ENCODE peak calls at places on chromosomes 6 and 20, in four cellular contexts. S is testis, X is tibial nerve, O is H54. N is an unnamed sample.

GRCh38 chr20:32581839-32582658 is 3.1 kb downstream of the NOL4L start:
- DNase-seq in S (no peak), X (no peak), O (no peak), N (no peak)

GRCh38 chr6:166862287-166862977 is 93.9 kb downstream of the RNASET2 start:
- DNase-seq in S (peak), X (no peak), O (no peak), N (peak)

GRCh38 chr6:105991561-105992314 is 94.4 kb upstream of the PRDM1 start:
- DNase-seq in S (peak), X (no peak), O (peak), N (no peak)

GRCh38 chr20:11260611-11261010 is 586.8 kb upstream of the JAG1 start:
- DNase-seq in S (no peak), X (no peak), O (no peak), N (no peak)

GRCh38 chr6:87274660-87275273 is 47.6 kb upstream of the SMIM8 start:
- DNase-seq in S (no peak), X (no peak), O (no peak), N (peak)

GRCh38 chr6:93344436-93344835 is 74.9 kb downstream of the EPHA7 start:
- DNase-seq in S (no peak), X (no peak), O (no peak), N (no peak)

GRCh38 chr20:43416591-43417228 is 41.0 kb upstream of the SRSF6 start:
- DNase-seq in S (no peak), X (no peak), O (no peak), N (no peak)

GRCh38 chr6:170128811-170129681 is 161.8 kb downstream of the DLL1 start:
- DNase-seq in S (peak), X (no peak), O (no peak), N (peak)

GRCh38 chr6:33112148-33112547 is 36.4 kb downstream of the HLA-DPB1 start:
- DNase-seq in S (peak), X (no peak), O (peak), N (peak)

GRCh38 chr20:10367921-10368701 is 65.9 kb downstream of the MKKS start:
- DNase-seq in S (no peak), X (no peak), O (no peak), N (no peak)

GRCh38 chr20:49790077-49790798 is 22.4 kb upstream of the SLC9A8 start:
- DNase-seq in S (peak), X (no peak), O (no peak), N (peak)

GRCh38 chr20:51100617-51101016 is 77.7 kb upstream of the KCNG1 start:
- DNase-seq in S (no peak), X (no peak), O (no peak), N (no peak)

GRCh38 chr6:168880271-168880670 is 373.4 kb downstream of the THBS2 start:
- DNase-seq in S (no peak), X (no peak), O (no peak), N (no peak)

DNA sequence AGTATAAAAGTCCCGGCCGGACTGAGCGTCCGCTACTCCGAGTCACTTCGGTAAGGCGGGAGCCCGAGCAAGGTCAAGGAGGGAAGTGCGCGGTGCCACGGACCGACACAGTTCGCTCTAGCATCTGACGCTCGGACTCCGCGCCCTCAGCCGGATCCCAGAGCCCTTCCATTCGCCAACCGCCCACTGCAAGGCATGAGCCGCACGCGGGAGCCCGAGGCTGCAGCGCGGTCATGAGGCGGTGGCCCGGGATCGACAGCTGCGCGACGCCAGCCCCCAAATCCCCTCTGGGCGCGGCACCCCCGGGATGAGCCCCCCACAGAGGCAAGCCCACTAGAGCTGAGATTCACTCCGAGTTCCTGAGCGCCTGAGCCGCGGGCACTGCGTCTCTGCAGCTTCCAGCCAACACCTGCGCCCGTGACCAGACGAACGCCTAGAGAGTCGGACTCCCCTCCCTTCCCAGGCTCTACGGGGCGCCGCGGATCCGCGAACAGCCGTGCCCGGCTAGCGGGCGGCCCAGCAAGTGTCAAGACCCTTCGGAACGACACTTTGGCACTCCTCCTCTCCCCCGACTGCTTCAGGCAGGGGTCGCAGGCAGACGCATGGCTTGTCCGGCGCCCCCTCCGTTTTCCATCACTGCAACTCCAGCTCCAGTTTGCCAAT is 749 bp upstream of the ISM1 start:
- DNase-seq in S (peak), X (peak), O (no peak), N (peak)
- TF ChIP-seq POLR2A in S (no peak), X (no peak), O (no peak), N (no peak)

GRCh38 chr20:17965042-17965697 is 3.4 kb downstream of the SNX5 start:
- DNase-seq in S (no peak), X (no peak), O (no peak), N (no peak)

GRCh38 chr20:17964632-17965031 is 4.0 kb downstream of the SNX5 start:
- DNase-seq in S (no peak), X (no peak), O (no peak), N (no peak)

GRCh38 chr20:17968366-17969275 is at the start of the genes MGME1 and SNX5:
- DNase-seq in S (peak), X (peak), O (peak), N (peak)

GRCh38 chr20:17967595-17968365 is 814 bp downstream of the SNX5 start:
- DNase-seq in S (peak), X (no peak), O (no peak), N (no peak)

GRCh38 chr20:17966432-17967312 is 1.9 kb downstream of the SNX5 start:
- DNase-seq in S (no peak), X (no peak), O (no peak), N (no peak)
- TF ChIP-seq POLR2A in S (no peak), X (no peak), O (no peak), N (no peak)

GRCh38 chr20:61699184-61700066 is 366.3 kb downstream of the TAF4 start:
- DNase-seq in S (no peak), X (no peak), O (no peak), N (no peak)
- TF ChIP-seq POLR2A in S (no peak), X (no peak), O (no peak), N (no peak)

GRCh38 chr6:104954091-104954797 is 2.7 kb upstream of the LIN28B start:
- DNase-seq in S (no peak), X (no peak), O (no peak), N (no peak)
- TF ChIP-seq POLR2A in S (no peak), X (no peak), O (no peak), N (no peak)

DNA sequence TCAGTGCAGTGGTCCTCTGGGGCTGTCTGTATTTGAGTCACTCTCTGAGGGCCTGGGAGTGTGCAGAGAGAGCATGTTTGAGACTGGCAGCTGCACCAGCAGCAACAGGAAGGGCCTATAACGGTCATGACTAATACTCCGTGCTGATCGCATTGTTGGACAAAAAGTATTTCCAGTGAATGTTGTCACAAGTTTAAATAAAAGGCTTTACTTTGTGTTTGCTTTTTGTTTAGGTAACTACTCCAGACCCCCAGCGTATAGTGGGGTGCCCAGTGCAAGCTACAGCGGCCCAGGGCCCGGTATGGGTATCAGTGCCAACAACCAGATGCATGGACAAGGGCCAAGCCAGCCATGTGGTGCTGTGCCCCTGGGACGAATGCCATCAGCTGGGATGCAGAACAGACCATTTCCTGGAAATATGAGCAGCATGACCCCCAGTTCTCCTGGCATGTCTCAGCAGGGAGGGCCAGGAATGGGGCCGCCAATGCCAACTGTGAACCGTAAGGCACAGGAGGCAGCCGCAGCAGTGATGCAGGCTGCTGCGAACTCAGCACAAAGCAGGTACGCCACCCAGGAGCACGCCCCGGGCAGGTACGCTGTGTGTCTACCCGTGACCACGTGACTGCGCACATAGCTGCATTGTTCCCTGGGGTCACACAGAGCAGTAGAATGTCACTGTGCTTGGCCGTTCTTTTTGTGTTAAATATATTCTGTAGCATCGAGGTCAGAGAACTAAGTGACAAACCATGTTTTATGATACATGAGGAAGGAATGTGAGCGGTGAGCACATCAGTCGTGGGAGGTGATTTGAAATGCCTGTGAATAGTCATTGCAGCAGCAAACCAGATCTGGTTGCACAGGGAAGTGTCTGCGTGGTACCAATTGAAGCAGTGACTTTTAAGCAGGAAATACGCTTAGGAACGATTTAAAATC is 174.7 kb downstream of the TMEM242 start:
- DNase-seq in S (no peak), X (no peak), O (peak), N (peak)
- TF ChIP-seq POLR2A in S (no peak), X (no peak), O (no peak), N (peak)

DNA sequence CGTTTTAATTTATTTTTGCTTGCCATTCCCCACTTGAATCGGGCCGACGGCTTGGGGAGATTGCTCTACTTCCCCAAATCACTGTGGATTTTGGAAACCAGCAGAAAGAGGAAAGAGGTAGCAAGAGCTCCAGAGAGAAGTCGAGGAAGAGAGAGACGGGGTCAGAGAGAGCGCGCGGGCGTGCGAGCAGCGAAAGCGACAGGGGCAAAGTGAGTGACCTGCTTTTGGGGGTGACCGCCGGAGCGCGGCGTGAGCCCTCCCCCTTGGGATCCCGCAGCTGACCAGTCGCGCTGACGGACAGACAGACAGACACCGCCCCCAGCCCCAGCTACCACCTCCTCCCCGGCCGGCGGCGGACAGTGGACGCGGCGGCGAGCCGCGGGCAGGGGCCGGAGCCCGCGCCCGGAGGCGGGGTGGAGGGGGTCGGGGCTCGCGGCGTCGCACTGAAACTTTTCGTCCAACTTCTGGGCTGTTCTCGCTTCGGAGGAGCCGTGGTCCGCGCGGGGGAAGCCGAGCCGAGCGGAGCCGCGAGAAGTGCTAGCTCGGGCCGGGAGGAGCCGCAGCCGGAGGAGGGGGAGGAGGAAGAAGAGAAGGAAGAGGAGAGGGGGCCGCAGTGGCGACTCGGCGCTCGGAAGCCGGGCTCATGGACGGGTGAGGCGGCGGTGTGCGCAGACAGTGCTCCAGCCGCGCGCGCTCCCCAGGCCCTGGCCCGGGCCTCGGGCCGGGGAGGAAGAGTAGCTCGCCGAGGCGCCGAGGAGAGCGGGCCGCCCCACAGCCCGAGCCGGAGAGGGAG is 602 bp downstream of the VEGFA start:
- DNase-seq in S (peak), X (peak), O (peak), N (peak)
- TF ChIP-seq POLR2A in S (no peak), X (peak), O (peak), N (peak)

DNA sequence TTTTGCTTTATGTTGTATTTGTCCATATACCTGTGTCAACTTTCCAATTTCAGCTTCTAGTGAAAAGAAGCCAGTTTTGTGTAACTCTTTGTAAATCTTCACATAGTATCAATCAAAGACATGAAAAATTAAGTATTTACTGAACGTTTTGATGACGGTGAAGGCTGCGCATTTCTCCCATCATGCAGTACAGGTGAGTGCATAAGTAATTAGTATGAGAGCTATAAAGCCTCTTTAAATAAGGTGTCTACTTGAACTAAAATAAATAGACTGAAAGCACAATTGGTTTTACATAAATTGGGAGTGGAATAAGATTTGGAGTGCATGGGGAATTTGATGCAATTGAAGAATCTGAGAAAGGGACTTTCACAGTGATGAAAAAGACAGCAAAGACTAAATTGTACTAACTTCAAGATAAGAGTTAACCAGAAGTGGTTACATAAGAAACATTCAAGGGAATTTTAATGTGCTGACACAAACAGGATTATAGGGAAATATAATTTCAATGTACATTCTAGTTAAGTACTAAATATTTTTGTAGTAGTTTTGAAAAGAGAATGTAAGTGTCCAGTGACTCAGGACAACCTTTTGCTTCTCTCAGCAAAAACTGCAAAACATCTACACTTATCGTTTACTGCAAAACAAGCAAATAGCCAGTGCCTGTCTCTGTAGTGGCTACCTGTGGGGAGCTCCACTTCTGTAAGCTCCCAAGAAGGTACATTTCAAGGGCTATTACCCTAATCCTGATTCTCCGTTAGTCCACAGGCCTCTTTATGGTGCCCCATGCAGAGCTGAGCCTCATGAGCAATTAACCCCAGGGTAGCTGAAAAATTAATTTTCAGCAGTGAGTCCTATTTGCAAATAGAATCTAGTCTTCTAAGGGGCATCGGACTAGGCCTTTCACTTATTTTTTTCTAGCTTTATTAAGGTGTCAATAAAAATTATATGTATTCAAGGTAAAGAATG is 13.0 kb downstream of the TENT5A start:
- DNase-seq in S (no peak), X (no peak), O (no peak), N (no peak)
- TF ChIP-seq POLR2A in S (no peak), X (no peak), O (no peak), N (no peak)

GRCh38 chr6:128520436-128521301 is at the start of gene PTPRK:
- DNase-seq in S (peak), X (peak), O (peak), N (peak)
- TF ChIP-seq POLR2A in S (peak), X (peak), O (peak), N (peak)

GRCh38 chr20:53974785-53975555 is 95.4 kb downstream of the BCAS1 start:
- DNase-seq in S (no peak), X (no peak), O (no peak), N (no peak)

GRCh38 chr20:53966774-53967398 is 103.5 kb downstream of the BCAS1 start:
- DNase-seq in S (no peak), X (no peak), O (no peak), N (no peak)

GRCh38 chr20:53972179-53972578 is 98.2 kb downstream of the BCAS1 start:
- DNase-seq in S (no peak), X (no peak), O (no peak), N (no peak)

GRCh38 chr20:53967527-53967926 is 102.9 kb downstream of the BCAS1 start:
- DNase-seq in S (no peak), X (no peak), O (no peak), N (no peak)

GRCh38 chr20:53971096-53971683 is 99.2 kb downstream of the BCAS1 start:
- DNase-seq in S (no peak), X (no peak), O (no peak), N (no peak)
- TF ChIP-seq POLR2A in S (no peak), X (no peak), O (no peak), N (no peak)